ENCODE peak calls at places on chromosomes 6 and 20, in eight cellular contexts. E is T47D; Q is activated T-cell treated with anti-CD3 and anti-CD28 coated beads for 1 hour; H is GM23338; F is EL; O is stimulated activated CD4-positive, alpha-beta T cell treated with anti-CD3 and anti-CD28 coated beads, Interleukin-15, amount 100 ng/mL, for 48 hours; I is T follicular helper cell; B is left ventricle myocardium superior. M is an unnamed sample.

GRCh38 chr20:46670585-46671584 is 18.4 kb downstream of the TP53RK start:
- DNase-seq in H (no peak), E (no peak), B (no peak), Q (no peak), O (no peak), I (no peak), F (no peak), M (no peak)

GRCh38 chr20:6783752-6784725 is 16.6 kb downstream of the BMP2 start:
- DNase-seq in B (no peak), F (no peak), E (no peak), Q (no peak), H (no peak), O (no peak), I (no peak), M (no peak)

GRCh38 chr6:44496705-44497369 is 109.3 kb downstream of the CDC5L start:
- DNase-seq in F (no peak), I (no peak), Q (no peak), E (no peak), O (no peak), H (no peak), B (no peak), M (no peak)

GRCh38 chr6:132961122-132961521 is 146.8 kb downstream of the RPS12 start:
- DNase-seq in I (no peak), O (no peak), F (peak; percentile 38), H (peak; percentile 10), B (no peak), Q (no peak), E (no peak), M (no peak)

GRCh38 chr20:18662279-18662678 is 74.4 kb downstream of the DTD1 start:
- DNase-seq in O (no peak), H (no peak), F (no peak), E (no peak), B (no peak), Q (no peak), I (no peak), M (no peak)

GRCh38 chr6:157539421-157539822 is 158.4 kb downstream of the ZDHHC14 start:
- DNase-seq in I (no peak), Q (no peak), E (no peak), B (no peak), O (no peak), H (no peak), F (no peak), M (no peak)

GRCh38 chr6:104527761-104528415 is 331.8 kb downstream of the HACE1 start:
- DNase-seq in B (no peak), E (no peak), Q (no peak), O (no peak), F (peak; percentile 30), H (peak; percentile 62), I (no peak), M (no peak)

GRCh38 chr6:155224031-155224451 is 39.8 kb upstream of the CLDN20 start:
- DNase-seq in O (peak; percentile 57), I (no peak), H (no peak), F (peak; percentile 81), B (no peak), Q (no peak), E (no peak), M (no peak)

GRCh38 chr20:51026317-51026716 is 3.4 kb upstream of the KCNG1 start:
- DNase-seq in I (no peak), O (no peak), Q (no peak), F (no peak), H (no peak), B (no peak), E (no peak), M (no peak)

GRCh38 chr20:51547951-51548350 is 5.4 kb upstream of the NFATC2 start:
- DNase-seq in Q (no peak), H (no peak), E (no peak), B (no peak), F (no peak), I (no peak), O (no peak), M (no peak)

GRCh38 chr20:53608456-53609413 is 15.1 kb upstream of the ZNF217 start:
- DNase-seq in E (no peak), F (no peak), B (peak; percentile 44), H (peak; percentile 45), Q (no peak), I (no peak), O (no peak), M (no peak)

GRCh38 chr6:54244430-54244829 is 63.8 kb upstream of the TINAG start:
- DNase-seq in E (peak; percentile 21), B (no peak), H (peak; percentile 60), F (peak; percentile 34), Q (no peak), I (no peak), O (no peak), M (no peak)

GRCh38 chr6:80457044-80457933 is 350.8 kb downstream of the BCKDHB start:
- DNase-seq in E (peak; percentile 3), I (no peak), B (peak; percentile 75), F (peak; percentile 92), H (no peak), Q (no peak), O (no peak), M (no peak)

GRCh38 chr20:17854307-17854903 is 114.2 kb downstream of the SNX5 start:
- DNase-seq in E (peak; percentile 59), I (no peak), B (peak; percentile 70), Q (no peak), F (peak; percentile 51), O (no peak), H (peak; percentile 82), M (peak; percentile 14)